ENCODE peak calls at places on chromosomes 2 and 18, in five cellular contexts. One of them, this sample, is unnamed.

GRCh38 chr2:24111407-24111861 is 11.7 kb downstream of the PFN4 start:
- DNase-seq in epithelial cell of esophagus: peak
- DNase-seq in fibroblast of the aortic adventitia: peak
- DNase-seq in astrocyte of the spinal cord: peak
- DNase-seq in astrocyte: peak
- DNase-seq in this sample: peak

GRCh38 chr2:209208211-209208610 is 215.6 kb upstream of the MAP2 start:
- DNase-seq in fibroblast of the aortic adventitia: peak
- DNase-seq in astrocyte of the spinal cord: no peak
- DNase-seq in astrocyte: no peak
- DNase-seq in epithelial cell of esophagus: peak
- DNase-seq in this sample: no peak

GRCh38 chr18:71442830-71443229 is 1101.3 kb downstream of the CBLN2 start:
- DNase-seq in astrocyte: peak
- DNase-seq in astrocyte of the spinal cord: peak
- DNase-seq in epithelial cell of esophagus: no peak
- DNase-seq in fibroblast of the aortic adventitia: peak
- DNase-seq in this sample: no peak

GRCh38 chr2:183010112-183010511 is 28.1 kb downstream of the NCKAP1 start:
- DNase-seq in astrocyte: peak
- DNase-seq in astrocyte of the spinal cord: peak
- DNase-seq in fibroblast of the aortic adventitia: peak
- DNase-seq in epithelial cell of esophagus: peak
- DNase-seq in this sample: peak

GRCh38 chr2:3025984-3026383 is 351.6 kb downstream of the EIPR1 start:
- DNase-seq in fibroblast of the aortic adventitia: no peak
- DNase-seq in astrocyte: no peak
- DNase-seq in astrocyte of the spinal cord: no peak
- DNase-seq in epithelial cell of esophagus: no peak
- DNase-seq in this sample: no peak

GRCh38 chr18:46148810-46149209 is 44.6 kb downstream of the HAUS1 start:
- DNase-seq in astrocyte: peak
- DNase-seq in astrocyte of the spinal cord: peak
- DNase-seq in fibroblast of the aortic adventitia: peak
- DNase-seq in epithelial cell of esophagus: peak
- DNase-seq in this sample: peak

GRCh38 chr2:46012618-46013240 is 284.5 kb upstream of the EPAS1 start:
- DNase-seq in epithelial cell of esophagus: no peak
- DNase-seq in astrocyte of the spinal cord: no peak
- DNase-seq in astrocyte: no peak
- DNase-seq in fibroblast of the aortic adventitia: no peak
- DNase-seq in this sample: no peak

GRCh38 chr2:206856474-206856873 is 82.8 kb upstream of the CPO start:
- DNase-seq in astrocyte of the spinal cord: peak
- DNase-seq in epithelial cell of esophagus: peak
- DNase-seq in fibroblast of the aortic adventitia: peak
- DNase-seq in astrocyte: peak
- DNase-seq in this sample: peak

GRCh38 chr2:113863166-113863565 is 26.7 kb upstream of the ACTR3 start:
- DNase-seq in fibroblast of the aortic adventitia: no peak
- DNase-seq in astrocyte of the spinal cord: no peak
- DNase-seq in astrocyte: no peak
- DNase-seq in epithelial cell of esophagus: no peak
- DNase-seq in this sample: no peak

GRCh38 chr2:96868555-96869280 is 1.2 kb downstream of the SEMA4C start:
- DNase-seq in astrocyte of the spinal cord: peak
- DNase-seq in fibroblast of the aortic adventitia: peak
- DNase-seq in epithelial cell of esophagus: peak
- DNase-seq in astrocyte: peak
- DNase-seq in this sample: peak

GRCh38 chr2:16861154-16861929 is 195.7 kb upstream of the CYRIA start:
- DNase-seq in epithelial cell of esophagus: peak
- DNase-seq in astrocyte: peak
- DNase-seq in fibroblast of the aortic adventitia: no peak
- DNase-seq in astrocyte of the spinal cord: peak
- DNase-seq in this sample: no peak

GRCh38 chr18:55506074-55506473 is 81.9 kb downstream of the TCF4 start:
- DNase-seq in fibroblast of the aortic adventitia: no peak
- DNase-seq in astrocyte: no peak
- DNase-seq in astrocyte of the spinal cord: no peak
- DNase-seq in epithelial cell of esophagus: no peak
- DNase-seq in this sample: no peak

GRCh38 chr2:106108791-106109190 is 85.3 kb downstream of the UXS1 start:
- DNase-seq in astrocyte: no peak
- DNase-seq in fibroblast of the aortic adventitia: no peak
- DNase-seq in astrocyte of the spinal cord: no peak
- DNase-seq in epithelial cell of esophagus: no peak
- DNase-seq in this sample: no peak

GRCh38 chr2:197804049-197804757 is at the start of gene PLCL1:
- DNase-seq in astrocyte of the spinal cord: peak
- DNase-seq in astrocyte: peak
- DNase-seq in fibroblast of the aortic adventitia: peak
- DNase-seq in epithelial cell of esophagus: peak
- DNase-seq in this sample: peak
- TF ChIP-seq CTCF in astrocyte of the spinal cord: no peak
- TF ChIP-seq CTCF in astrocyte: no peak
- TF ChIP-seq CTCF in fibroblast of the aortic adventitia: no peak
- TF ChIP-seq CTCF in epithelial cell of esophagus: no peak
- TF ChIP-seq CTCF in this sample: no peak

GRCh38 chr2:19261061-19261460 is 97.4 kb downstream of the OSR1 start:
- DNase-seq in astrocyte: peak
- DNase-seq in fibroblast of the aortic adventitia: no peak
- DNase-seq in epithelial cell of esophagus: no peak
- DNase-seq in astrocyte of the spinal cord: peak
- DNase-seq in this sample: no peak

GRCh38 chr2:19256239-19256638 is 102.2 kb downstream of the OSR1 start:
- DNase-seq in epithelial cell of esophagus: peak
- DNase-seq in astrocyte: peak
- DNase-seq in astrocyte of the spinal cord: peak
- DNase-seq in fibroblast of the aortic adventitia: peak
- DNase-seq in this sample: peak

GRCh38 chr2:19264847-19265246 is 93.6 kb downstream of the OSR1 start:
- DNase-seq in epithelial cell of esophagus: no peak
- DNase-seq in astrocyte: no peak
- DNase-seq in fibroblast of the aortic adventitia: no peak
- DNase-seq in astrocyte of the spinal cord: no peak
- DNase-seq in this sample: no peak

GRCh38 chr2:19262150-19262549 is 96.3 kb downstream of the OSR1 start:
- DNase-seq in astrocyte of the spinal cord: no peak
- DNase-seq in fibroblast of the aortic adventitia: no peak
- DNase-seq in epithelial cell of esophagus: no peak
- DNase-seq in astrocyte: no peak
- DNase-seq in this sample: no peak
- H3K4me3 ChIP-seq in astrocyte of the spinal cord: no peak
- H3K4me3 ChIP-seq in fibroblast of the aortic adventitia: no peak
- H3K4me3 ChIP-seq in epithelial cell of esophagus: no peak
- H3K4me3 ChIP-seq in astrocyte: no peak
- H3K4me3 ChIP-seq in this sample: no peak

GRCh38 chr2:211113294-211114175 is 557.1 kb downstream of the CPS1 start:
- DNase-seq in epithelial cell of esophagus: no peak
- DNase-seq in astrocyte of the spinal cord: no peak
- DNase-seq in fibroblast of the aortic adventitia: no peak
- DNase-seq in astrocyte: peak
- DNase-seq in this sample: no peak
- TF ChIP-seq CTCF in epithelial cell of esophagus: no peak
- TF ChIP-seq CTCF in astrocyte of the spinal cord: no peak
- TF ChIP-seq CTCF in fibroblast of the aortic adventitia: no peak
- TF ChIP-seq CTCF in astrocyte: no peak
- TF ChIP-seq CTCF in this sample: no peak

DNA sequence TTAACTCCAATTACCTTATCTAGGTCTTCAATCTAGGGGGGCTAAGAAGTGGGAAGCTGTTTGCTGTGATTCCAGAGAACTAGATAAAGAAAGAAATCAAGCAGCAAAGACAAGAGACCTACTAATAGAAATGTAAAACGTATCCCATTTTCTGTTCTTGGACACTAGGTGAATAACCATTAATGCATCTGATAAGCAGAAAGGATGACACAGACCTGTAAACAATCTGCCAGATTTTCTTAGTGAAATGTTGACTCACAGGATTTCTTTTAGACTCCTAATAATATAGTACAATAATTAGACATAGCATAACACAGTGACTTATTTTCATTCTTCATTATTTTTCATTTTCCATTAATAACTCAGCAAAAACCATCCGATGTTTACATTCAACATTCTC is 1.3 kb downstream of the WDR35 start:
- DNase-seq in astrocyte of the spinal cord: no peak
- DNase-seq in epithelial cell of esophagus: peak
- DNase-seq in fibroblast of the aortic adventitia: no peak
- DNase-seq in astrocyte: no peak
- DNase-seq in this sample: no peak
- H3K4me3 ChIP-seq in astrocyte of the spinal cord: peak
- H3K4me3 ChIP-seq in epithelial cell of esophagus: no peak
- H3K4me3 ChIP-seq in fibroblast of the aortic adventitia: peak
- H3K4me3 ChIP-seq in astrocyte: peak
- H3K4me3 ChIP-seq in this sample: peak

GRCh38 chr2:181970160-181970794 is 15.4 kb upstream of the PPP1R1C start:
- DNase-seq in fibroblast of the aortic adventitia: no peak
- DNase-seq in astrocyte: no peak
- DNase-seq in astrocyte of the spinal cord: no peak
- DNase-seq in epithelial cell of esophagus: no peak
- DNase-seq in this sample: no peak
- TF ChIP-seq CTCF in fibroblast of the aortic adventitia: no peak
- TF ChIP-seq CTCF in astrocyte: no peak
- TF ChIP-seq CTCF in astrocyte of the spinal cord: no peak
- TF ChIP-seq CTCF in epithelial cell of esophagus: no peak
- TF ChIP-seq CTCF in this sample: no peak

GRCh38 chr2:218026676-218027425 is 24.1 kb upstream of the TNS1 start:
- DNase-seq in epithelial cell of esophagus: no peak
- DNase-seq in astrocyte of the spinal cord: no peak
- DNase-seq in fibroblast of the aortic adventitia: no peak
- DNase-seq in astrocyte: no peak
- DNase-seq in this sample: no peak
- H3K4me3 ChIP-seq in epithelial cell of esophagus: no peak
- H3K4me3 ChIP-seq in astrocyte of the spinal cord: no peak
- H3K4me3 ChIP-seq in fibroblast of the aortic adventitia: no peak
- H3K4me3 ChIP-seq in astrocyte: no peak
- H3K4me3 ChIP-seq in this sample: no peak